ENCODE peak calls at places on chromosomes 3 and 15, in six cellular contexts. G is IMR-90, F is endothelial cell of umbilical vein, R is body of pancreas, I is upper lobe of left lung, A is spleen. X is an unnamed sample.

GRCh38 chr15:32717290-32718081 is at the start of gene GREM1:
- DNase-seq in G (peak; percentile 70), F (no peak), R (no peak), I (peak; percentile 80), A (no peak), X (no peak)

GRCh38 chr3:128466840-128467541 is at the start of gene DNAJB8:
- DNase-seq in G (no peak), F (no peak), R (no peak), I (no peak), A (no peak), X (no peak)

GRCh38 chr3:83738202-83738601 is 1220.6 kb upstream of the CADM2 start:
- DNase-seq in G (no peak), F (no peak), R (no peak), I (no peak), A (no peak), X (no peak)

GRCh38 chr15:77031376-77032050 is 36.6 kb downstream of the PSTPIP1 start:
- DNase-seq in G (peak; percentile 44), F (no peak), R (no peak), I (no peak), A (peak; percentile 90), X (no peak)

GRCh38 chr3:10546887-10547286 is 41.5 kb upstream of the ATP2B2 start:
- DNase-seq in G (no peak), F (no peak), R (no peak), I (no peak), A (no peak), X (no peak)

GRCh38 chr15:89321521-89322410 is 12.9 kb downstream of the POLG start:
- DNase-seq in G (no peak), F (no peak), R (no peak), I (no peak), A (no peak), X (no peak)

GRCh38 chr3:155416500-155417118 is 123.1 kb upstream of the STRIT1 start:
- DNase-seq in G (peak; percentile 46), F (no peak), R (no peak), I (no peak), A (no peak), X (no peak)

GRCh38 chr15:40155270-40155910 is 5.5 kb upstream of the BUB1B start:
- DNase-seq in G (no peak), F (no peak), R (peak; percentile 89), I (no peak), A (no peak), X (no peak)

GRCh38 chr15:64503197-64503596 is 42.8 kb downstream of the ZNF609 start:
- DNase-seq in G (peak; percentile 74), F (peak; percentile 81), R (no peak), I (no peak), A (no peak), X (no peak)

GRCh38 chr3:94544131-94544530 is 481.3 kb downstream of the NSUN3 start:
- DNase-seq in G (no peak), F (no peak), R (no peak), I (no peak), A (no peak), X (no peak)

DNA sequence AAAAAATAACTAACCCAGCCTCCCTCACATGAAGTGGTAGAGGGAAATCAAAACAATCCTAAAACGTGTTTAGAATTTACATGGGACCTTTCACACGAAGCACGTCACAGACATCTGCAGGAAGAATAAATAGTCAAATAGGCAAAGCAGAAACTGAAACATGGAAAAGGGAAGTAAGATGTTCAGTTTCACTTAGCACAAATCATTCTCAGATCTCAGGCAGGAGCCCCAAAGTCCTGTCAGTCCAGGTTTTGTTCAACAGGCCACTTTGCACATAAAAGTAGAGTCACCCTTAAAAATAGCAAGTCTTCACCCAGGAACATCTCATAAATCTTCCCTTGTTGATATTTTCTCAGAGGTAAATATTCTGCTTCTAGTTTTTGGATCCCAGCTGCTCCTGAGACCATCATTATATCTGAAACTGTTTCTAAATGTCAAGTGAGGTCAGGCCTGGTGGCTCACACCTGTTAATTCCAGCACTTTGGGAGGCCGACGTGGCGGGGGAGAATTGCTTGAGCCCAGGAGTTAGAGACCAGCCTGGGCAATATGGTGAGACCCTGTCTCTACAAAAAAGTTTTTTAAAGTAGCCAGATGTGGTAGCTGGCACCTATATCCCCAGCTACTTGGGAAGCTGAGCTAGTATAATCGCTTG is 1.9 kb downstream of the RUBCN start:
- DNase-seq in G (no peak), F (no peak), R (no peak), I (no peak), A (no peak), X (no peak)
- TF ChIP-seq POLR2A in G (no peak), F (no peak), R (no peak), I (no peak), A (no peak), X (no peak)

GRCh38 chr15:66253296-66253642 is 281 bp downstream of the MEGF11 start:
- DNase-seq in G (no peak), F (no peak), R (no peak), I (peak; percentile 85), A (no peak), X (no peak)

GRCh38 chr15:66254364-66255292 is 1.1 kb upstream of the MEGF11 start:
- DNase-seq in G (no peak), F (no peak), R (no peak), I (peak; percentile 60), A (no peak), X (no peak)

GRCh38 chr15:66255293-66255676 is 1.7 kb upstream of the MEGF11 start:
- DNase-seq in G (no peak), F (no peak), R (no peak), I (no peak), A (no peak), X (no peak)

GRCh38 chr15:66252411-66253295 is 897 bp downstream of the MEGF11 start:
- DNase-seq in G (no peak), F (peak; percentile 41), R (peak; percentile 65), I (peak; percentile 93), A (peak; percentile 85), X (no peak)

GRCh38 chr15:66253643-66254363 is at the start of gene MEGF11:
- DNase-seq in G (peak; percentile 28), F (peak; percentile 32), R (peak; percentile 20), I (peak; percentile 83), A (no peak), X (no peak)
- H3K27ac ChIP-seq in G (no peak within 1 kb of the TSS), F (no peak within 1 kb of the TSS), R (no peak within 1 kb of the TSS), I (no peak within 1 kb of the TSS), A (no peak within 1 kb of the TSS), X (no peak within 1 kb of the TSS)

DNA sequence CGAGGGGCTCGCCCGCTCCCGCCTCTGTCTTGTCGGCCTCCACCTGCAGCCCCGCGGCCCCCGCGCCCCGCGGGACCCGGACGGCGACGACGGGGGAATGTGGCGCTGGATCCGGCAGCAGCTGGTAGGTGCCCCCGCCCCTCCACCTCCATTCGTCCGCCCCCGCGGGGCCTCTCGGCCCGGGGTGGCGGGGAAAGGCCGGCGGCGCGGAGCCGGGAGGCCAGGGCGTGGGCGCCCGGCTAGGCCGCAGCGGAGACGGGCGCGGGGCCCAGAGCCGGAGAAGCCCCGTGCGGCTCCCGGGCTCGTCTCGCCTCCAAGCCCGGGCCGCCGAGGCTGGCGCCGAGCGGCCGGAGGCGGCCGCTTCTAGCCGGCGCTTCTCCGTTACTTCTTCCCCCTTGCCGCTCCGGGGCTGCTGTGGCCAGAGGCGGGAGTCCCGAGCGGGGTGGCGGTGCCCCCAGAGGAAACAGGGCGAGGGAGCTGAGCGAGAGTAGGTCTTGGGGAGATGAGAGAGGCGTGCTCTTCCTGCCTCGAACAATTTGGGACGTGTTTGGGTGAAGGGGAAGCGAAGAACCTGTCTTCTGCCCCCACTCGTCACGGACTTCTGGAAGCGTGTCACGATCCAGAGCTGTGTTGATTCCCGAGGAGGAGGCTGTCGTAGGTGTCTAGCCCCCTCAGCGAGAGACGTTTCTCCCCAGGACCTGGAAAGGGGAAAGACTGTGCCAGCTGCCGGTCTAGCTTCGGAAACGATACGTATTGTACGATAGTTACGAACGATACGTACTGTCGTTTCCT is 555 bp downstream of the ATP11B start:
- DNase-seq in G (peak; percentile 37), F (peak; percentile 42), R (peak; percentile 37), I (no peak), A (peak; percentile 90), X (peak; percentile 1)
- TF ChIP-seq CTCF in G (no peak), F (no peak), R (no peak), I (peak; percentile 57), A (no peak), X (no peak)

GRCh38 chr3:197736491-197737318 is at the start of gene RUBCN:
- DNase-seq in G (peak; percentile 92), F (peak; percentile 97), R (peak; percentile 94), I (peak; percentile 98), A (peak; percentile 99), X (peak; percentile 80)
- TF ChIP-seq POLR2A in G (peak; percentile 60), F (peak; percentile 78), R (peak; percentile 49), I (no peak), A (no peak), X (peak; percentile 55)

X was measured in esophagus squamous epithelium.